ENCODE peak calls at places on chromosomes 7 and 10, in four cellular contexts. K is AG04450, Z is thoracic aorta, A is aorta. F is an unnamed sample.

GRCh38 chr7:128777156-128778123 is 1.8 kb upstream of the OPN1SW start:
- DNase-seq in A (no peak), K (no peak), Z (no peak), F (no peak)

GRCh38 chr7:22937946-22938345 is 76.0 kb downstream of the HYCC1 start:
- DNase-seq in Z (no peak), K (no peak), A (no peak), F (no peak)

GRCh38 chr7:148738737-148739535 is 40.2 kb downstream of the CUL1 start:
- DNase-seq in Z (no peak), K (no peak), A (no peak), F (no peak)

GRCh38 chr7:18541189-18541870 is 45.8 kb downstream of the HDAC9 start:
- DNase-seq in A (peak), K (no peak), Z (peak), F (peak)

GRCh38 chr10:108582387-108582786 is 1340.9 kb downstream of the XPNPEP1 start:
- DNase-seq in K (no peak), Z (no peak), A (no peak), F (no peak)

GRCh38 chr7:40700653-40701475 is 566.1 kb downstream of the SUGCT start:
- DNase-seq in K (no peak), A (peak), Z (no peak), F (no peak)

GRCh38 chr10:91185239-91185875 is 35.1 kb upstream of the PCGF5 start:
- DNase-seq in A (peak), Z (peak), K (no peak), F (peak)

GRCh38 chr10:30671011-30671616 is 41.6 kb upstream of the LYZL2 start:
- DNase-seq in Z (no peak), A (no peak), K (peak), F (no peak)

GRCh38 chr10:129868470-129869035 is 95.5 kb downstream of the EBF3 start:
- DNase-seq in A (no peak), Z (no peak), K (no peak), F (no peak)

GRCh38 chr10:67678335-67678974 is 17.5 kb downstream of the CTNNA3 start:
- DNase-seq in A (no peak), K (no peak), Z (no peak), F (no peak)

GRCh38 chr7:119643558-119643957 is 629.4 kb upstream of the KCND2 start:
- DNase-seq in K (no peak), Z (no peak), A (no peak), F (no peak)

GRCh38 chr7:119640861-119641260 is 632.1 kb upstream of the KCND2 start:
- DNase-seq in K (no peak), Z (no peak), A (no peak), F (no peak)

DNA sequence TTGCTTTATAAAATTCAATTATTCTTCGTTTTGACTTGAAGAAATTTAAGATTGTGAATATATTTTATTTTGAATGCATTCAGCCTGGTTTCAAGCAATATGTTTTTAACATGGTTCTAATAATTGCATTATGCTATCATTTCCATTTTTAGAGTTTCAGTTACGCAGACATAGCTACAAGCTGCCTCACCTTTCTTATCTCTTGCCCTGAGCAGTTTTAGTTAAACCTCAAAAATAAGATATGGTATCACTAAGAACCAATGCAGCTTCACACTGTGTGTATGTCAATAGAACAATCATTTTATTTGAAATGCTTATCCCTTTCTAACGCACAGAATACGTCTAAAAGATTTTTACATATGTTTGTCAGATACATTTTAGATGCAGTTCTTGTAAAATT is 632.6 kb upstream of the KCND2 start:
- DNase-seq in K (no peak), A (no peak), Z (no peak), F (no peak)
- H3K27ac ChIP-seq in K (no peak), A (no peak), Z (no peak), F (no peak)

GRCh38 chr10:101458869-101459268 is 104.9 kb downstream of the BTRC start:
- DNase-seq in K (no peak), Z (no peak), A (no peak), F (no peak)
- H3K27ac ChIP-seq in K (no peak), Z (no peak), A (no peak), F (no peak)

GRCh38 chr7:1095621-1096155 is 7.8 kb downstream of the GPER1 start:
- DNase-seq in Z (no peak), K (no peak), A (no peak), F (no peak)
- H3K27ac ChIP-seq in Z (peak), K (no peak), A (peak), F (no peak)

DNA sequence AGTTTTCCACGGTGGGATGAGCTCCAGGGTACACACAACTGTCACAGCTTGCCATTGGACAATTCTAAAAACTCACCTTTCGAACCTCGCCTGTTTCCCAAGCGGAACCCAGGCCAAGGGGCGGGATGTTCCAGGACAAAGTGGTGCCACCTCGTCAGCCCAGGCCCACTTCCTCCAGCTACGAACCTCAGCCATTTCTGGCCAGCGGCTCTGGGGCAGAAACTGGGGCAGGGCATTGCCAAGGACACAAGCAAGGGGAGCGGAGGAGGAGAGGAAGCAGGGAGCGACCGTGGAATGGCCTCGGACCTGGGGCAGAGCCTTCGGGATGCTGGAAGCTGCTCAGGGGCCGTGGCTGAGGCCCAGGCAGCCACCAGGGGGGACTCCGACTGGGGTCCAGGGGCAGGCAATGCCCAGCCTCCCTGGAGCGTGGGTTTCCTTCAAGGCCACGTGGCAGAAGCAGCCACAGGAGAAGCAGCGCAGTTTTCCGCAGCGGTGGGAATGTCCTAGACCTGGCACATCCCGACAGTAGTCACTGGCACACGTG is 44.6 kb upstream of the INSIG1 start:
- DNase-seq in A (no peak), K (no peak), Z (no peak), F (no peak)
- H3K27ac ChIP-seq in A (no peak), K (no peak), Z (no peak), F (no peak)

DNA sequence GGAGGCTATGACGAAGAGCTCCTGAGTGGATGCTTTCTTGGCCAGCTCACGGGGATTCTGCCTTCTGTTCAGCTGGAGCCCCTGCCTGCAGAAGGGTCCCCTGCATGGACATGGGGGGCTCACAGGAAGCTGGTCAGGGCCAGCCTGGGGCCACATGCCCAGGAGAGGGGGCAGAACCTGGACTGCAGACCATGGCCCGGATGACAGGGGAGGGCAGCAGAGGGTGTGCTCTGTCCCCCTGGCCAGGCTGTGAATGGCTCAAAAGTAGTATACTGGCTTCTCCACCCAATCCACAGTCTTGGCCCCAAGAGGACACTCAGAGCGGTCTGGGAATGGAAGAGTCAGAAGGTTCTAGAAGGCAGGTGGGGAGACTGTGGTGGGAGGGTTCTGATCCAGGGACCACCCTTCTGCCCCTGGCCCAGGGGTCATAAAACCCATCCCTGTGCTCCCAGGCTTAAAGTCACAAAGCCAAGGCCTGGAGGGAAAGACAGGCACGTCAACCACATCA is 40.3 kb downstream of the PPIF start:
- DNase-seq in A (no peak), Z (no peak), K (no peak), F (no peak)
- H3K27ac ChIP-seq in A (no peak), Z (no peak), K (no peak), F (no peak)

GRCh38 chr10:102371295-102371694 is 24.2 kb upstream of the NFKB2 start:
- DNase-seq in Z (no peak), K (no peak), A (no peak), F (no peak)
- H3K27ac ChIP-seq in Z (no peak), K (no peak), A (no peak), F (no peak)

F was measured in heart left ventricle.